ENCODE peak calls at places on chromosomes 6 and 20, in four cellular contexts. G is BJ, V is ecto neural progenitor cell, T is HFFc6. E is an unnamed sample.

GRCh38 chr20:50475879-50476292 is 34.3 kb upstream of the PTPN1 start:
- DNase-seq in G (no peak), V (no peak), T (no peak), E (no peak)

GRCh38 chr20:18987781-18988360 is 174.3 kb downstream of the SCP2D1 start:
- DNase-seq in G (no peak), V (peak), T (no peak), E (no peak)

GRCh38 chr20:19408971-19409370 is 196.5 kb downstream of the SLC24A3 start:
- DNase-seq in G (no peak), V (no peak), T (no peak), E (no peak)

GRCh38 chr20:43583982-43584432 is 6.7 kb upstream of the IFT52 start:
- DNase-seq in G (peak), V (no peak), T (peak), E (peak)

GRCh38 chr20:25065625-25066338 is 7.8 kb upstream of the ACSS1 start:
- DNase-seq in G (no peak), V (peak), T (peak), E (peak)

GRCh38 chr20:33079267-33079666 is at the start of gene BPIFB4:
- DNase-seq in G (no peak), V (no peak), T (peak), E (no peak)

GRCh38 chr20:24382330-24382729 is 87.1 kb upstream of the SYNDIG1 start:
- DNase-seq in G (no peak), V (peak), T (no peak), E (no peak)

GRCh38 chr20:8260837-8261241 is 128.8 kb downstream of the PLCB1 start:
- DNase-seq in G (no peak), V (no peak), T (no peak), E (no peak)

GRCh38 chr20:38600057-38600456 is 1.6 kb upstream of the ARHGAP40 start:
- DNase-seq in G (no peak), V (no peak), T (no peak), E (no peak)

GRCh38 chr6:159217595-159218275 is 48.5 kb downstream of the FNDC1 start:
- DNase-seq in G (no peak), V (peak), T (peak), E (peak)

GRCh38 chr20:7959484-7959883 is 19.2 kb upstream of the HAO1 start:
- DNase-seq in G (no peak), V (no peak), T (no peak), E (no peak)

GRCh38 chr6:75896526-75896925 is 147.5 kb downstream of the MYO6 start:
- DNase-seq in G (no peak), V (no peak), T (no peak), E (no peak)

E was measured in NAMALWA.